ENCODE peak calls at places on chromosomes 3 and 15, in four cellular contexts. One of them, this sample, is unnamed.

GRCh38 chr3:133547432-133548041 is 25.9 kb upstream of the CDV3 start:
- DNase-seq in GM06990: no peak
- DNase-seq in MCF 10A: peak
- DNase-seq in upper lobe of left lung: no peak
- DNase-seq in this sample: no peak

GRCh38 chr3:179071161-179071568 is 444 bp downstream of the ZMAT3 start:
- DNase-seq in GM06990: peak
- DNase-seq in upper lobe of left lung: no peak
- DNase-seq in MCF 10A: peak
- DNase-seq in this sample: no peak

GRCh38 chr3:8529197-8529637 is 27.6 kb downstream of the LMCD1 start:
- DNase-seq in upper lobe of left lung: no peak
- DNase-seq in MCF 10A: no peak
- DNase-seq in GM06990: no peak
- DNase-seq in this sample: no peak

GRCh38 chr15:73838795-73839565 is 34.4 kb upstream of the TBC1D21 start:
- DNase-seq in upper lobe of left lung: peak
- DNase-seq in MCF 10A: no peak
- DNase-seq in GM06990: no peak
- DNase-seq in this sample: no peak

GRCh38 chr3:183116051-183116614 is 16.8 kb upstream of the MCCC1 start:
- DNase-seq in MCF 10A: peak
- DNase-seq in GM06990: peak
- DNase-seq in upper lobe of left lung: peak
- DNase-seq in this sample: peak

GRCh38 chr15:52255008-52255407 is 40.6 kb downstream of the MYO5C start:
- DNase-seq in MCF 10A: peak
- DNase-seq in upper lobe of left lung: no peak
- DNase-seq in GM06990: no peak
- DNase-seq in this sample: no peak

GRCh38 chr3:149333518-149333859 is at the start of gene TM4SF18:
- DNase-seq in MCF 10A: no peak
- DNase-seq in GM06990: no peak
- DNase-seq in upper lobe of left lung: no peak
- DNase-seq in this sample: no peak

GRCh38 chr15:88649286-88649733 is 10.5 kb downstream of the ISG20 start:
- DNase-seq in upper lobe of left lung: peak
- DNase-seq in GM06990: peak
- DNase-seq in MCF 10A: peak
- DNase-seq in this sample: no peak

GRCh38 chr15:39409876-39410505 is 170.9 kb upstream of the THBS1 start:
- DNase-seq in GM06990: no peak
- DNase-seq in upper lobe of left lung: no peak
- DNase-seq in MCF 10A: no peak
- DNase-seq in this sample: no peak

GRCh38 chr15:77959094-77959879 is 118.2 kb downstream of the TBC1D2B start:
- DNase-seq in GM06990: peak
- DNase-seq in MCF 10A: peak
- DNase-seq in upper lobe of left lung: peak
- DNase-seq in this sample: peak

GRCh38 chr3:14391033-14391432 is 11.4 kb upstream of the SLC6A6 start:
- DNase-seq in upper lobe of left lung: no peak
- DNase-seq in MCF 10A: peak
- DNase-seq in GM06990: no peak
- DNase-seq in this sample: no peak

GRCh38 chr15:80289558-80290277 is 37.7 kb upstream of the CTXND1 start:
- DNase-seq in GM06990: no peak
- DNase-seq in MCF 10A: no peak
- DNase-seq in upper lobe of left lung: no peak
- DNase-seq in this sample: no peak

GRCh38 chr3:4906107-4906621 is 73.1 kb upstream of the BHLHE40 start:
- DNase-seq in MCF 10A: peak
- DNase-seq in GM06990: peak
- DNase-seq in upper lobe of left lung: no peak
- DNase-seq in this sample: no peak

GRCh38 chr15:90529369-90530249 is at the start of gene CRTC3:
- DNase-seq in upper lobe of left lung: peak
- DNase-seq in MCF 10A: peak
- DNase-seq in GM06990: peak
- DNase-seq in this sample: peak

GRCh38 chr15:80695911-80696651 is 971 bp downstream of the ABHD17C start:
- DNase-seq in upper lobe of left lung: no peak
- DNase-seq in MCF 10A: peak
- DNase-seq in GM06990: peak
- DNase-seq in this sample: no peak

GRCh38 chr3:17386432-17386831 is 356.0 kb downstream of the TBC1D5 start:
- DNase-seq in upper lobe of left lung: no peak
- DNase-seq in MCF 10A: no peak
- DNase-seq in GM06990: no peak
- DNase-seq in this sample: no peak

GRCh38 chr15:41813426-41813825 is 14.5 kb upstream of the JMJD7 start:
- DNase-seq in MCF 10A: no peak
- DNase-seq in GM06990: no peak
- DNase-seq in upper lobe of left lung: no peak
- DNase-seq in this sample: no peak

GRCh38 chr3:152486364-152486763 is 217.6 kb downstream of the MBNL1 start:
- DNase-seq in MCF 10A: peak
- DNase-seq in GM06990: no peak
- DNase-seq in upper lobe of left lung: no peak
- DNase-seq in this sample: no peak

GRCh38 chr3:174949523-174949922 is 90.4 kb downstream of the NAALADL2 start:
- DNase-seq in MCF 10A: peak
- DNase-seq in GM06990: no peak
- DNase-seq in upper lobe of left lung: no peak
- DNase-seq in this sample: no peak

GRCh38 chr15:85041230-85041629 is 59.6 kb downstream of the PDE8A start:
- DNase-seq in upper lobe of left lung: no peak
- DNase-seq in MCF 10A: no peak
- DNase-seq in GM06990: no peak
- DNase-seq in this sample: no peak

GRCh38 chr3:60774617-60775016 is 476.6 kb downstream of the FHIT start:
- DNase-seq in MCF 10A: peak
- DNase-seq in upper lobe of left lung: no peak
- DNase-seq in GM06990: no peak
- DNase-seq in this sample: no peak

GRCh38 chr3:157488144-157488543 is 15.1 kb downstream of the VEPH1 start:
- DNase-seq in upper lobe of left lung: no peak
- DNase-seq in GM06990: no peak
- DNase-seq in MCF 10A: no peak
- DNase-seq in this sample: no peak

GRCh38 chr3:12691733-12692132 is 27.8 kb upstream of the RAF1 start:
- DNase-seq in MCF 10A: no peak
- DNase-seq in GM06990: no peak
- DNase-seq in upper lobe of left lung: no peak
- DNase-seq in this sample: no peak

GRCh38 chr3:12692444-12692843 is 28.5 kb upstream of the RAF1 start:
- DNase-seq in MCF 10A: no peak
- DNase-seq in GM06990: no peak
- DNase-seq in upper lobe of left lung: no peak
- DNase-seq in this sample: no peak

GRCh38 chr3:12689997-12690711 is 26.2 kb upstream of the RAF1 start:
- DNase-seq in upper lobe of left lung: no peak
- DNase-seq in MCF 10A: no peak
- DNase-seq in GM06990: no peak
- DNase-seq in this sample: no peak

GRCh38 chr3:12695916-12696315 is 32.0 kb upstream of the RAF1 start:
- DNase-seq in GM06990: no peak
- DNase-seq in upper lobe of left lung: no peak
- DNase-seq in MCF 10A: no peak
- DNase-seq in this sample: no peak

GRCh38 chr3:12695112-12695511 is 31.2 kb upstream of the RAF1 start:
- DNase-seq in upper lobe of left lung: no peak
- DNase-seq in MCF 10A: no peak
- DNase-seq in GM06990: no peak
- DNase-seq in this sample: no peak
- TF ChIP-seq CTCF in upper lobe of left lung: no peak
- TF ChIP-seq CTCF in MCF 10A: no peak
- TF ChIP-seq CTCF in GM06990: no peak
- TF ChIP-seq CTCF in this sample: no peak

GRCh38 chr3:94115482-94115881 is 52.6 kb downstream of the NSUN3 start:
- DNase-seq in upper lobe of left lung: no peak
- DNase-seq in MCF 10A: peak
- DNase-seq in GM06990: no peak
- DNase-seq in this sample: no peak
- TF ChIP-seq CTCF in upper lobe of left lung: no peak
- TF ChIP-seq CTCF in MCF 10A: peak
- TF ChIP-seq CTCF in GM06990: no peak
- TF ChIP-seq CTCF in this sample: no peak

DNA sequence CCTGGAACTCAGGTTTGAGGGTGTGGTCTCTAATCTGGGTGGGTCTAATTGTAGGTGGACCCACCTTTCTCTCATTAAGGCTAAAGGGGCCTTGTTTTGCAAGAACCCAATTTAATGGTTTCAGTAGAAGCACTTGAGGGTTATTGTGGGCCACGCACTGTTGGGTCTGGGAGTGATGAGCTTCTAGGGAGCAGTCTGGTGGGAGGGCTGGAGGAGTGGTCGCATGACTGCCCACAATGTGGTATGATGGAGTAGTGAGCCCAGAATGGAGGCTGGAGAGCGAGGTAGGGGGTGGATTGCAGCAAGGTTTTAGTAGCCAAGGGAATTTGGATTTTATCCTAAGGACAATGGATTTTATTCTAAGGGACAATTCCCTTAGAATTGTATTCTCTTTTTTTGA is 2.7 kb downstream of the TATDN2 start:
- DNase-seq in MCF 10A: no peak
- DNase-seq in GM06990: no peak
- DNase-seq in upper lobe of left lung: no peak
- DNase-seq in this sample: no peak
- TF ChIP-seq CTCF in MCF 10A: no peak
- TF ChIP-seq CTCF in GM06990: no peak
- TF ChIP-seq CTCF in upper lobe of left lung: no peak
- TF ChIP-seq CTCF in this sample: no peak

GRCh38 chr15:66696770-66697169 is 5.3 kb upstream of the SMAD6 start:
- DNase-seq in MCF 10A: no peak
- DNase-seq in upper lobe of left lung: no peak
- DNase-seq in GM06990: no peak
- DNase-seq in this sample: no peak

GRCh38 chr15:66698971-66699370 is 3.1 kb upstream of the SMAD6 start:
- DNase-seq in upper lobe of left lung: no peak
- DNase-seq in GM06990: no peak
- DNase-seq in MCF 10A: no peak
- DNase-seq in this sample: no peak

GRCh38 chr15:66700412-66700801 is 1.6 kb upstream of the SMAD6 start:
- DNase-seq in MCF 10A: no peak
- DNase-seq in GM06990: no peak
- DNase-seq in upper lobe of left lung: no peak
- DNase-seq in this sample: no peak

GRCh38 chr15:66700802-66701421 is 1.1 kb upstream of the SMAD6 start:
- DNase-seq in upper lobe of left lung: peak
- DNase-seq in GM06990: peak
- DNase-seq in MCF 10A: peak
- DNase-seq in this sample: peak

DNA sequence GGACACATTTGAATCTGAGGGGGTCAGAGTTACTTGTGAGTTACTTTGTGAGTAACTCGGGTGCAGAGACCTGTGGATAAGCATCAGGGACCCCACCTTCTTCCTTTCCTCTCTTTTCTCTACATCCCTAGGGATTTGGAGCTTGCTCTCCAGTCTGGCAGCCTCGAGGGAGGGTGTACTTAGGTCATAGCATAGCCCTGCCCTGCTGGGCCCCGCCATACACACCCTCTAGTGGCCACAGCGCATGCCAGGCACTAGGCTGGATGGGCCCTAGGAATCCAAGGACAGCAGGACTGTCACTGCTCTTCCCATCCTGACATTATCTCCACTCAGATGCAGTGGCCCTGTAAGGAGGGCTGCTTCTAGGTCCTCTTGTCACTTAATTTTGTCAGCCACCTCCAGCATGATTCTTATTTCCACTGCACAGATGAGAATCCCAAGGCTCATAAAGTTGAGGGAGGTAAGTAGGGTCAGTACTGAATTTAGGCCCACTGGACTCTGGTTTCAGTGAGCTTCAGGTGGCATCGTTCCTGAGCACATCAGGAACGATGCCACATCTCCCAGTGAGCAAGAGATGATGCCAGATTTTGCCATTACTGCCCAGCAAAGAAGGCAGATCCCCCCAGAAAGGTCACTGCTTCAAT is 3.6 kb upstream of the SMAD6 start:
- DNase-seq in MCF 10A: peak
- DNase-seq in GM06990: no peak
- DNase-seq in upper lobe of left lung: no peak
- DNase-seq in this sample: no peak
- TF ChIP-seq CTCF in MCF 10A: peak
- TF ChIP-seq CTCF in GM06990: peak
- TF ChIP-seq CTCF in upper lobe of left lung: peak
- TF ChIP-seq CTCF in this sample: no peak

GRCh38 chr15:76336254-76337046 is at the start of gene ISL2:
- DNase-seq in MCF 10A: no peak
- DNase-seq in GM06990: peak
- DNase-seq in upper lobe of left lung: peak
- DNase-seq in this sample: peak
- TF ChIP-seq CTCF in MCF 10A: no peak
- TF ChIP-seq CTCF in GM06990: no peak
- TF ChIP-seq CTCF in upper lobe of left lung: no peak
- TF ChIP-seq CTCF in this sample: no peak